ENCODE peak calls at places on chromosomes 5 and 9, in eight cellular contexts. One of them, this sample, is unnamed.

GRCh38 chr9:109428854-109429253 is 69.3 kb downstream of the PTPN3 start:
- DNase-seq in ovary: no peak
- DNase-seq in coronary artery: no peak
- DNase-seq in OCI-LY7: no peak
- DNase-seq in sigmoid colon: no peak
- DNase-seq in cardiac muscle cell: no peak
- DNase-seq in endodermal cell: no peak
- DNase-seq in fibroblast of mammary gland: no peak
- DNase-seq in this sample: no peak

GRCh38 chr5:45796959-45797553 is 100.9 kb upstream of the HCN1 start:
- DNase-seq in ovary: no peak
- DNase-seq in coronary artery: no peak
- DNase-seq in OCI-LY7: peak; percentile 21
- DNase-seq in sigmoid colon: no peak
- DNase-seq in cardiac muscle cell: no peak
- DNase-seq in endodermal cell: peak; percentile 61
- DNase-seq in fibroblast of mammary gland: no peak
- DNase-seq in this sample: peak; percentile 36

GRCh38 chr9:77910216-77910615 is 121.4 kb downstream of the GNAQ start:
- DNase-seq in ovary: no peak
- DNase-seq in coronary artery: no peak
- DNase-seq in OCI-LY7: no peak
- DNase-seq in sigmoid colon: no peak
- DNase-seq in cardiac muscle cell: no peak
- DNase-seq in endodermal cell: no peak
- DNase-seq in fibroblast of mammary gland: no peak
- DNase-seq in this sample: no peak

GRCh38 chr5:61614606-61615005 is 282.5 kb downstream of the ZSWIM6 start:
- DNase-seq in ovary: no peak
- DNase-seq in coronary artery: no peak
- DNase-seq in OCI-LY7: no peak
- DNase-seq in sigmoid colon: no peak
- DNase-seq in cardiac muscle cell: no peak
- DNase-seq in endodermal cell: no peak
- DNase-seq in fibroblast of mammary gland: no peak
- DNase-seq in this sample: no peak

GRCh38 chr5:66442951-66443445 is 153.2 kb upstream of the MAST4 start:
- DNase-seq in ovary: peak; percentile 87
- DNase-seq in coronary artery: no peak
- DNase-seq in OCI-LY7: no peak
- DNase-seq in sigmoid colon: no peak
- DNase-seq in cardiac muscle cell: peak; percentile 95
- DNase-seq in endodermal cell: no peak
- DNase-seq in fibroblast of mammary gland: peak; percentile 31
- DNase-seq in this sample: no peak

GRCh38 chr5:59358005-59358404 is 535.5 kb downstream of the PDE4D start:
- DNase-seq in ovary: no peak
- DNase-seq in coronary artery: no peak
- DNase-seq in OCI-LY7: no peak
- DNase-seq in sigmoid colon: no peak
- DNase-seq in cardiac muscle cell: no peak
- DNase-seq in endodermal cell: no peak
- DNase-seq in fibroblast of mammary gland: no peak
- DNase-seq in this sample: no peak

GRCh38 chr9:126474786-126475485 is 138.8 kb upstream of the LMX1B start:
- DNase-seq in ovary: no peak
- DNase-seq in coronary artery: no peak
- DNase-seq in OCI-LY7: no peak
- DNase-seq in sigmoid colon: no peak
- DNase-seq in cardiac muscle cell: no peak
- DNase-seq in endodermal cell: no peak
- DNase-seq in fibroblast of mammary gland: peak; percentile 72
- DNase-seq in this sample: no peak

GRCh38 chr9:7534211-7534935 is 265.2 kb downstream of the DMAC1 start:
- DNase-seq in ovary: no peak
- DNase-seq in coronary artery: no peak
- DNase-seq in OCI-LY7: no peak
- DNase-seq in sigmoid colon: no peak
- DNase-seq in cardiac muscle cell: peak; percentile 25
- DNase-seq in endodermal cell: no peak
- DNase-seq in fibroblast of mammary gland: no peak
- DNase-seq in this sample: no peak

GRCh38 chr5:38871790-38872551 is 26.2 kb downstream of the OSMR start:
- DNase-seq in ovary: no peak
- DNase-seq in coronary artery: no peak
- DNase-seq in OCI-LY7: no peak
- DNase-seq in sigmoid colon: no peak
- DNase-seq in cardiac muscle cell: peak; percentile 97
- DNase-seq in endodermal cell: no peak
- DNase-seq in fibroblast of mammary gland: peak; percentile 100
- DNase-seq in this sample: no peak

GRCh38 chr9:138021251-138022056 is 143.9 kb downstream of the CACNA1B start:
- DNase-seq in ovary: no peak
- DNase-seq in coronary artery: no peak
- DNase-seq in OCI-LY7: no peak
- DNase-seq in sigmoid colon: peak; percentile 37
- DNase-seq in cardiac muscle cell: no peak
- DNase-seq in endodermal cell: peak; percentile 35
- DNase-seq in fibroblast of mammary gland: no peak
- DNase-seq in this sample: no peak

GRCh38 chr9:138022756-138023393 is 145.3 kb downstream of the CACNA1B start:
- DNase-seq in ovary: no peak
- DNase-seq in coronary artery: no peak
- DNase-seq in OCI-LY7: no peak
- DNase-seq in sigmoid colon: peak; percentile 35
- DNase-seq in cardiac muscle cell: no peak
- DNase-seq in endodermal cell: peak; percentile 81
- DNase-seq in fibroblast of mammary gland: no peak
- DNase-seq in this sample: no peak

GRCh38 chr9:138023394-138024124 is 146.0 kb downstream of the CACNA1B start:
- DNase-seq in ovary: no peak
- DNase-seq in coronary artery: no peak
- DNase-seq in OCI-LY7: no peak
- DNase-seq in sigmoid colon: peak; percentile 34
- DNase-seq in cardiac muscle cell: no peak
- DNase-seq in endodermal cell: peak; percentile 75
- DNase-seq in fibroblast of mammary gland: no peak
- DNase-seq in this sample: no peak

GRCh38 chr9:138020795-138021182 is 143.2 kb downstream of the CACNA1B start:
- DNase-seq in ovary: no peak
- DNase-seq in coronary artery: no peak
- DNase-seq in OCI-LY7: no peak
- DNase-seq in sigmoid colon: peak; percentile 48
- DNase-seq in cardiac muscle cell: no peak
- DNase-seq in endodermal cell: peak; percentile 40
- DNase-seq in fibroblast of mammary gland: no peak
- DNase-seq in this sample: no peak

DNA sequence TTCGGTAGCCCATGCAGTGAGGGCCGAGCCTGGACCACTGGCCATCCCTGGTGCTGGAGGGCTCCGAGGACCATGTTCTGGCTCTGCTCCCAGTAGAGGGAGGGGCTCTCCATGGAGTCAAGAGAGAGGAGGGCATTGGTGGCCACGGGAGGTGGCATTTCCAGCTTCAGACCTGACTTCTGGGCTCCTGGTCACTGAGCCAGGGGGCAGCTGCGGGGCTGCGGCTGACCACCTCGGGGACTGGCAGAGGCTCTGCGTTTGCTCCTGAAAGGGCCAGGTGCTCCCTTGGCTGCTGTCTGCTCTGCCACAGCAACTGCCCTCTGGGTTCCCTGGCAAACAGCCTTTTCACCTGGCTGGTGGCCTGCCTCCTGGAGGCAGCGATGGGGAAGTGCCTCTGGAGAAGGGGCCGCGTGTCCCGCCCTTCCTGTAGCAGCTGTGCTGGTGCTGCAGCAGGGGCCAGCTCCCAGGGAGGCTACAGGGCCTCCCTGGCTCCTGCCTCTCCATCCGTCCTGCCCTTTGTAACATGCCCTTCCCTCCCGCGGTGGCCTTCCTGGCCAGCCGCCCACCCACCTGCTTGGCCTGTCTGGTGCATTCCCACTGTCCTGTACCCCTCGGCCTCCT is 144.6 kb downstream of the CACNA1B start:
- DNase-seq in ovary: no peak
- DNase-seq in coronary artery: no peak
- DNase-seq in OCI-LY7: no peak
- DNase-seq in sigmoid colon: peak; percentile 55
- DNase-seq in cardiac muscle cell: peak; percentile 2
- DNase-seq in endodermal cell: peak; percentile 91
- DNase-seq in fibroblast of mammary gland: no peak
- DNase-seq in this sample: peak; percentile 37
- TF ChIP-seq CTCF in ovary: no peak
- TF ChIP-seq CTCF in coronary artery: no peak
- TF ChIP-seq CTCF in OCI-LY7: peak; percentile 40
- TF ChIP-seq CTCF in sigmoid colon: no peak
- TF ChIP-seq CTCF in cardiac muscle cell: peak; percentile 22
- TF ChIP-seq CTCF in endodermal cell: peak; percentile 87
- TF ChIP-seq CTCF in fibroblast of mammary gland: no peak
- TF ChIP-seq CTCF in this sample: peak; percentile 42

GRCh38 chr5:173383711-173384110 is 55.5 kb upstream of the STC2 start:
- DNase-seq in ovary: no peak
- DNase-seq in coronary artery: peak; percentile 62
- DNase-seq in OCI-LY7: no peak
- DNase-seq in sigmoid colon: no peak
- DNase-seq in cardiac muscle cell: peak; percentile 10
- DNase-seq in endodermal cell: no peak
- DNase-seq in fibroblast of mammary gland: peak; percentile 7
- DNase-seq in this sample: no peak

GRCh38 chr5:173391031-173391430 is 62.8 kb upstream of the STC2 start:
- DNase-seq in ovary: no peak
- DNase-seq in coronary artery: no peak
- DNase-seq in OCI-LY7: no peak
- DNase-seq in sigmoid colon: no peak
- DNase-seq in cardiac muscle cell: no peak
- DNase-seq in endodermal cell: no peak
- DNase-seq in fibroblast of mammary gland: no peak
- DNase-seq in this sample: no peak

DNA sequence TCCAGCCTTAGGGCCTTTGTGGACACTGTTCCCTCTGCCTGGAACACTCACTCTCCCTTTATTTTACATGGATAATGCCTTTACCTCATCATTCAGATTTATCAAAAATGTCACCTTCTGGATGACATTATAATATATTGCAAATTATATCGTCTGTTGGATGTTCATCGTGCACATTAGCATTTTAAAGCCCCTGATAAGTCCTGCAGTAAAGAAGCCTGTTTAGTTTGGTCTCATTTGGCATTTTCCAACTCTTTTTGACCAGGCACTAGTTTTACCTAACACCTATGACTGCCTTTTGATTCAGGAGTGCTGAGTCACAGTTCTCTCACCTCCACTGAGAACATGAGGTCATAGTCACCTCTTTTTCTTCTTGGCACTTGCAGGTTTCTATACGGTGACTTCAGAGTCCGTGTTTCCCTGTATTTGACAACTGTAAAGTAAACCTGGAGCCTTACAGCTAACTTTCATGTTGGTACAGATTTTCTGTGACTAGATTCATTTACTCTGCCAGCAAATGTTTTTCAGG is 57.7 kb upstream of the STC2 start:
- DNase-seq in ovary: no peak
- DNase-seq in coronary artery: no peak
- DNase-seq in OCI-LY7: no peak
- DNase-seq in sigmoid colon: no peak
- DNase-seq in cardiac muscle cell: no peak
- DNase-seq in endodermal cell: no peak
- DNase-seq in fibroblast of mammary gland: no peak
- DNase-seq in this sample: no peak
- H3K4me3 ChIP-seq in ovary: no peak overlapping the region
- H3K4me3 ChIP-seq in coronary artery: no peak overlapping the region
- H3K4me3 ChIP-seq in OCI-LY7: no peak overlapping the region
- H3K4me3 ChIP-seq in sigmoid colon: no peak overlapping the region
- H3K4me3 ChIP-seq in cardiac muscle cell: no peak overlapping the region
- H3K4me3 ChIP-seq in endodermal cell: no peak overlapping the region
- H3K4me3 ChIP-seq in fibroblast of mammary gland: no peak overlapping the region
- H3K4me3 ChIP-seq in this sample: no peak overlapping the region

DNA sequence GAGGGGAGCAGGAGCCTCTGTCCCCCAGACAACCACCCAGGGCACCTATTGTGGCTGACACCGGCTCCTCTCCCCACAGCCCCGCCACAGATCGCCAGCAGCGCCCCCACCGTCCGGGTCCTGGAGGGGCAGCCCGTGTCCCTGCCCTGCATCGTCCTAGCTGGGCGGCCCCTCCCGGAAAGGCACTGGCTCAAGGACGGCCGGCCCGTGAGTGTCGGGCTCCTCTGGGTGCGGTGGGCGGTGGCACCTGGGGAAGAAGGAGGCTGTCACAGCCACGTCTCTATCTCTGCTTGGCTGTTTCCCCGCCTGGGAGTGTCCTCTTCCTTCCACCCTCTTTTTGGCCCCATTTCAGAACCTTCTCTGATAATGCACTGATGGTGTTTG is 55.1 kb downstream of the HMCN2 start:
- DNase-seq in ovary: no peak
- DNase-seq in coronary artery: no peak
- DNase-seq in OCI-LY7: no peak
- DNase-seq in sigmoid colon: no peak
- DNase-seq in cardiac muscle cell: no peak
- DNase-seq in endodermal cell: peak; percentile 88
- DNase-seq in fibroblast of mammary gland: no peak
- DNase-seq in this sample: no peak
- TF ChIP-seq CTCF in ovary: no peak
- TF ChIP-seq CTCF in coronary artery: no peak
- TF ChIP-seq CTCF in OCI-LY7: no peak
- TF ChIP-seq CTCF in sigmoid colon: no peak
- TF ChIP-seq CTCF in cardiac muscle cell: peak; percentile 23
- TF ChIP-seq CTCF in endodermal cell: peak; percentile 63
- TF ChIP-seq CTCF in fibroblast of mammary gland: no peak
- TF ChIP-seq CTCF in this sample: peak; percentile 8

GRCh38 chr5:167147879-167148278 is 1143.6 kb upstream of the WWC1 start:
- DNase-seq in ovary: no peak
- DNase-seq in coronary artery: no peak
- DNase-seq in OCI-LY7: no peak
- DNase-seq in sigmoid colon: no peak
- DNase-seq in cardiac muscle cell: no peak
- DNase-seq in endodermal cell: no peak
- DNase-seq in fibroblast of mammary gland: no peak
- DNase-seq in this sample: no peak
- H3K4me3 ChIP-seq in ovary: no peak overlapping the region
- H3K4me3 ChIP-seq in coronary artery: no peak overlapping the region
- H3K4me3 ChIP-seq in OCI-LY7: no peak overlapping the region
- H3K4me3 ChIP-seq in sigmoid colon: no peak overlapping the region
- H3K4me3 ChIP-seq in cardiac muscle cell: no peak overlapping the region
- H3K4me3 ChIP-seq in endodermal cell: no peak overlapping the region
- H3K4me3 ChIP-seq in fibroblast of mammary gland: no peak overlapping the region
- H3K4me3 ChIP-seq in this sample: no peak overlapping the region

GRCh38 chr9:38176256-38176655 is 107.2 kb upstream of the SHB start:
- DNase-seq in ovary: no peak
- DNase-seq in coronary artery: no peak
- DNase-seq in OCI-LY7: no peak
- DNase-seq in sigmoid colon: no peak
- DNase-seq in cardiac muscle cell: no peak
- DNase-seq in endodermal cell: no peak
- DNase-seq in fibroblast of mammary gland: no peak
- DNase-seq in this sample: no peak
- TF ChIP-seq CTCF in ovary: no peak
- TF ChIP-seq CTCF in coronary artery: no peak
- TF ChIP-seq CTCF in OCI-LY7: no peak
- TF ChIP-seq CTCF in sigmoid colon: no peak
- TF ChIP-seq CTCF in cardiac muscle cell: no peak
- TF ChIP-seq CTCF in endodermal cell: no peak
- TF ChIP-seq CTCF in fibroblast of mammary gland: no peak
- TF ChIP-seq CTCF in this sample: no peak

This sample was measured in GM12865.